ENCODE peak calls at places on chromosome 13, in six cellular contexts. G is NCI-H1048; P is T follicular helper cell; B is stimulated activated CD4-positive, alpha-beta T cell treated with anti-CD3 and anti-CD28 coated beads, TNF-alpha, amount 100 ng/mL, for 24 hours; I is endothelial cell; V is fibroblast of gingiva. M is an unnamed sample.

GRCh38 chr13:41496420-41497234 is 39.3 kb downstream of the RGCC start:
- DNase-seq in G (no peak), P (no peak), B (no peak), I (no peak), V (peak), M (no peak)

GRCh38 chr13:88979465-88980180 is 1308.5 kb downstream of the SLITRK5 start:
- DNase-seq in G (no peak), P (no peak), B (no peak), I (no peak), V (no peak), M (no peak)

GRCh38 chr13:110524484-110525254 is 36.9 kb downstream of the RAB20 start:
- DNase-seq in G (no peak), P (no peak), B (no peak), I (no peak), V (peak), M (no peak)

GRCh38 chr13:45696610-45697226 is 5.4 kb upstream of the CBY2 start:
- DNase-seq in G (no peak), P (no peak), B (no peak), I (no peak), V (no peak), M (no peak)

GRCh38 chr13:23959231-23959862 is 62.0 kb upstream of the C1QTNF9B start:
- DNase-seq in G (no peak), P (no peak), B (no peak), I (no peak), V (no peak), M (no peak)

GRCh38 chr13:37446503-37446902 is 152.1 kb downstream of the POSTN start:
- DNase-seq in G (no peak), P (no peak), B (no peak), I (no peak), V (peak), M (no peak)

GRCh38 chr13:40383132-40383531 is 283.3 kb downstream of the FOXO1 start:
- DNase-seq in G (no peak), P (no peak), B (no peak), I (no peak), V (no peak), M (no peak)

GRCh38 chr13:111020546-111020945 is 94.6 kb upstream of the ARHGEF7 start:
- DNase-seq in G (no peak), P (no peak), B (no peak), I (no peak), V (no peak), M (no peak)

GRCh38 chr13:93226623-93227279 is at the start of gene GPC6:
- DNase-seq in G (peak), P (no peak), B (no peak), I (peak), V (peak), M (no peak)

GRCh38 chr13:99320693-99321481 is 13.7 kb upstream of the GPR183 start:
- DNase-seq in G (no peak), P (peak), B (no peak), I (no peak), V (peak), M (no peak)

GRCh38 chr13:49927755-49928154 is 8.4 kb downstream of the SPRYD7 start:
- DNase-seq in G (no peak), P (no peak), B (no peak), I (no peak), V (peak), M (no peak)

GRCh38 chr13:19759669-19760068 is 23.1 kb downstream of the PSPC1 start:
- DNase-seq in G (no peak), P (no peak), B (no peak), I (no peak), V (no peak), M (no peak)

GRCh38 chr13:111347438-111347837 is 27.0 kb downstream of the TEX29 start:
- DNase-seq in G (no peak), P (no peak), B (no peak), I (no peak), V (no peak), M (no peak)

GRCh38 chr13:51913421-51914136 is 51.8 kb downstream of the CCDC70 start:
- DNase-seq in G (no peak), P (no peak), B (no peak), I (peak), V (no peak), M (no peak)

M was measured in T-cell.